ENCODE peak calls at places on chromosomes 6 and 20, in nine cellular contexts. L, D, U, Y, G, C, V, E and I are unnamed samples.

GRCh38 chr20:36796117-36796516 is 22.6 kb upstream of the DSN1 start:
- DNase-seq in L (no peak), D (no peak), U (no peak), Y (no peak), G (no peak), C (no peak), V (no peak), E (no peak), I (no peak)

GRCh38 chr6:12028194-12028593 is 16.1 kb downstream of the HIVEP1 start:
- DNase-seq in L (no peak), D (no peak), U (no peak), Y (no peak), G (no peak), C (no peak), V (no peak), E (no peak), I (no peak)

GRCh38 chr6:31898200-31899011 is 908 bp upstream of the EHMT2 start:
- DNase-seq in L (no peak), D (peak), U (peak), Y (peak), G (no peak), C (no peak), V (no peak), E (peak), I (peak)

GRCh38 chr6:140980265-140980887 is 1152.3 kb upstream of the GJE1 start:
- DNase-seq in L (no peak), D (peak), U (no peak), Y (peak), G (no peak), C (no peak), V (no peak), E (peak), I (no peak)

GRCh38 chr6:155188707-155189496 is 74.9 kb upstream of the CLDN20 start:
- DNase-seq in L (peak), D (peak), U (no peak), Y (peak), G (no peak), C (no peak), V (no peak), E (peak), I (no peak)

GRCh38 chr6:163008626-163009025 is 280.9 kb downstream of the PACRG start:
- DNase-seq in L (no peak), D (no peak), U (no peak), Y (no peak), G (no peak), C (no peak), V (no peak), E (no peak), I (no peak)

GRCh38 chr6:160088069-160088773 is 33.4 kb upstream of the SLC22A1 start:
- DNase-seq in L (peak), D (peak), U (peak), Y (peak), G (peak), C (peak), V (peak), E (peak), I (no peak)

GRCh38 chr6:168362276-168362990 is 42.9 kb upstream of the DACT2 start:
- DNase-seq in L (no peak), D (no peak), U (no peak), Y (no peak), G (no peak), C (no peak), V (no peak), E (no peak), I (no peak)

GRCh38 chr6:20404641-20405032 is 3.0 kb downstream of the E2F3 start:
- DNase-seq in L (peak), D (peak), U (peak), Y (peak), G (no peak), C (peak), V (no peak), E (peak), I (peak)

GRCh38 chr6:43645613-43645964 is 753 bp downstream of the RSPH9 start:
- DNase-seq in L (no peak), D (no peak), U (no peak), Y (no peak), G (no peak), C (no peak), V (no peak), E (no peak), I (no peak)

GRCh38 chr6:2542858-2543218 is 207.9 kb downstream of the MYLK4 start:
- DNase-seq in L (peak), D (peak), U (no peak), Y (peak), G (no peak), C (no peak), V (no peak), E (peak), I (peak)

GRCh38 chr6:40900791-40901190 is 138.2 kb downstream of the UNC5CL start:
- DNase-seq in L (no peak), D (no peak), U (peak), Y (no peak), G (no peak), C (no peak), V (no peak), E (no peak), I (no peak)

GRCh38 chr6:84260926-84261325 is 33.5 kb upstream of the CEP162 start:
- DNase-seq in L (no peak), D (no peak), U (no peak), Y (no peak), G (no peak), C (no peak), V (no peak), E (peak), I (no peak)

GRCh38 chr6:151430886-151431285 is 21.0 kb downstream of the RMND1 start:
- DNase-seq in L (no peak), D (no peak), U (no peak), Y (no peak), G (no peak), C (no peak), V (no peak), E (no peak), I (no peak)

GRCh38 chr6:12548526-12548925 is 168.0 kb upstream of the PHACTR1 start:
- DNase-seq in L (peak), D (peak), U (no peak), Y (peak), G (no peak), C (no peak), V (no peak), E (no peak), I (no peak)

GRCh38 chr6:135233676-135234491 is 52.8 kb downstream of the MYB start:
- DNase-seq in L (no peak), D (no peak), U (no peak), Y (no peak), G (no peak), C (no peak), V (no peak), E (no peak), I (peak)
- H3K4me3 ChIP-seq in L (no peak), D (no peak), U (no peak), Y (no peak), G (no peak), C (no peak), V (no peak), E (no peak), I (no peak)

GRCh38 chr20:20366551-20366895 is 1.4 kb upstream of the INSM1 start:
- DNase-seq in L (no peak), D (no peak), U (no peak), Y (no peak), G (no peak), C (no peak), V (no peak), E (no peak), I (no peak)

GRCh38 chr20:20365593-20365992 is 2.3 kb upstream of the INSM1 start:
- DNase-seq in L (no peak), D (no peak), U (no peak), Y (no peak), G (no peak), C (no peak), V (no peak), E (no peak), I (no peak)

GRCh38 chr20:20363449-20364015 is 4.4 kb upstream of the INSM1 start:
- DNase-seq in L (no peak), D (no peak), U (no peak), Y (no peak), G (no peak), C (no peak), V (no peak), E (no peak), I (no peak)

GRCh38 chr20:20364016-20364746 is 3.7 kb upstream of the INSM1 start:
- DNase-seq in L (no peak), D (no peak), U (no peak), Y (no peak), G (no peak), C (no peak), V (no peak), E (no peak), I (no peak)

DNA sequence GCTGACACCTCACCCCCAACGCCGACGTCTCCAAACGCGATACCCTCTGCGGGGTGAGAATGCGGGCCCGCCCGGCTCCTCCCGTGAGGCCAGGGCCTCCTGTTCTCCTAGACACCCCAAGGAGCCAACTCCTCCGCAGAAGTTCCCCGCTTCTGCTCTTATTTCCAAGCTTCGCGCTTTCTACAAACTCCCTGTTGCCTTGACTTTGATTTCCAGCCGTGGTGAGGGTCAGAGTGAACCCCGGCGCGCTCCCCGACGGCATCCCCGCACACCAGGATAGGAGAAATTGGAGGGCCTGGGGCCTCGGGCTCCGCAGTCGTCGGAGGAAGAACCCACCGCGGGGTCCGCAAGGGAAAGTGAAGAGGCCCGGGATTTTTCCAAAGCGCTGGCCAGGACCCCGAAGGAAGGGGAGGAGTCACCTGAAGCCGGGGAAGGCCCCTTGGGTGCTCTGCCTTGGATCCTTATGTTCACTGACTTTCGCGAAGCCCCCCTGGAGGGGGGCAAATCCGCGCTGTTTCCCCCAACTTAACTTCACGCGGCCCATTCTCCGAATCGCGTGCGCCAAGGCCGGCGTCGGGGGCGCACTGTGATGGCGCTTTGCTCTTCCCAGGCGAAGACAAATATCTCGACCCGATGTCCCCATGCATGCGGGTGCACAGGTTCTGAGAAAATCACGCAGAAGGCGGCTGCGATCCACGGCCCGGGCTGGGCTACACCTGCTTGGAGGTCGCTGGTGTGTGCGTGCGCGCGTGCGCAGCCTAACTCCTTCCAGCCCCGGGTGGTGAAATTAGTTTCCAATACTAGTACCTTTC is 3.0 kb upstream of the INSM1 start:
- DNase-seq in L (no peak), D (no peak), U (no peak), Y (no peak), G (no peak), C (no peak), V (no peak), E (no peak), I (no peak)
- H3K4me3 ChIP-seq in L (no peak), D (no peak), U (no peak), Y (no peak), G (peak), C (no peak), V (no peak), E (no peak), I (no peak)

GRCh38 chr6:105648276-105648675 is 245.4 kb upstream of the PREP start:
- DNase-seq in L (no peak), D (no peak), U (no peak), Y (no peak), G (no peak), C (no peak), V (no peak), E (no peak), I (peak)
- H3K4me3 ChIP-seq in L (no peak), D (no peak), U (no peak), Y (no peak), G (no peak), C (no peak), V (no peak), E (no peak), I (no peak)

DNA sequence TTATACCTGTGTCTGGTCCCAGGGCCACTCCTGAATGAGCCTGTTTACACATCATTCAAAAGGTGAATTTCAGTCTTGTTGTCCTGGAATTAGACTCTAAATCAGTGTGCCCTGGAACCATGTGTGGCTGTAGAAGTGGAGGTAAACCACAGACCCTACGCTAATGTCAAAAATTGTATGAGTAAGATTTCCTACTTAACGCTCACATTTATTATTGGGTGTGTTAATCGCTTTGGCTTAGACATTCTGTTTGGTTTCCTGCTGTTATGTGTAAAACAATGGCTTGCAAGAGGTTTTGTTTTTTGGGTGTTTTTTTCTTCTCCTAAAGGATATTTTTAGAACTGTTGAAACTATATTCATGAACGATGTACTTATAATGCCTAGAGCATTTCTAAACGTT is 19.3 kb downstream of the PLCB1 start:
- DNase-seq in L (no peak), D (peak), U (no peak), Y (no peak), G (no peak), C (no peak), V (no peak), E (peak), I (no peak)
- H3K4me3 ChIP-seq in L (no peak), D (no peak), U (no peak), Y (no peak), G (no peak), C (no peak), V (no peak), E (no peak), I (no peak)

GRCh38 chr6:28794175-28795002 is 129.4 kb downstream of the TRIM27 start:
- DNase-seq in L (no peak), D (peak), U (no peak), Y (peak), G (no peak), C (no peak), V (no peak), E (peak), I (peak)
- H3K4me3 ChIP-seq in L (peak), D (peak), U (no peak), Y (peak), G (peak), C (peak), V (no peak), E (peak), I (peak)

GRCh38 chr20:4853004-4853403 is 131.3 kb downstream of the PRND start:
- DNase-seq in L (no peak), D (no peak), U (no peak), Y (no peak), G (no peak), C (no peak), V (no peak), E (no peak), I (no peak)

GRCh38 chr20:4855555-4855954 is 133.8 kb downstream of the PRND start:
- DNase-seq in L (no peak), D (no peak), U (no peak), Y (no peak), G (no peak), C (no peak), V (peak), E (no peak), I (no peak)

GRCh38 chr20:4855097-4855496 is 133.4 kb downstream of the PRND start:
- DNase-seq in L (no peak), D (no peak), U (no peak), Y (no peak), G (no peak), C (no peak), V (no peak), E (no peak), I (no peak)

GRCh38 chr20:4853787-4854295 is 132.1 kb downstream of the PRND start:
- DNase-seq in L (no peak), D (no peak), U (no peak), Y (no peak), G (no peak), C (no peak), V (no peak), E (no peak), I (no peak)

GRCh38 chr20:4854502-4854901 is 132.8 kb downstream of the PRND start:
- DNase-seq in L (no peak), D (no peak), U (no peak), Y (no peak), G (no peak), C (no peak), V (no peak), E (no peak), I (no peak)
- H3K4me3 ChIP-seq in L (no peak), D (no peak), U (no peak), Y (no peak), G (no peak), C (no peak), V (no peak), E (no peak), I (no peak)

DNA sequence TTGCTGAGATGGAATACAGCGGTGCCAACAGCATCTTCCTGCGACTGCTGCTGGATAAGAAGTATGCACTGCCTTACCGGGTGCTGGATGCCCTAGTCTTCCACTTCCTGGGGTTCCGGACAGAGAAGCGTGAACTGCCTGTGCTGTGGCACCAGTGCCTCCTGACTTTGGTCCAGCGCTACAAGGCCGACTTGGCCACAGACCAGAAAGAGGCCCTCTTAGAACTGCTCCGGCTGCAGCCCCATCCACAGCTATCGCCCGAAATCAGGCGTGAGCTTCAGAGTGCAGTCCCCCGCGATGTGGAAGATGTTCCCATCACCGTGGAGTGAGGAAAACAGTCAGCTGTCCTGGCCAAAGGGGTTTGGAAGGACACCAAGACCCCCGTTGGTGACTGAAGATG is 9.2 kb downstream of the CCND3 start:
- DNase-seq in L (no peak), D (no peak), U (no peak), Y (no peak), G (no peak), C (no peak), V (no peak), E (no peak), I (no peak)
- H3K4me3 ChIP-seq in L (no peak), D (no peak), U (no peak), Y (no peak), G (no peak), C (no peak), V (no peak), E (no peak), I (no peak)

GRCh38 chr6:138805431-138805830 is 9.5 kb downstream of the ECT2L start:
- DNase-seq in L (peak), D (peak), U (no peak), Y (peak), G (no peak), C (no peak), V (no peak), E (peak), I (no peak)
- H3K4me3 ChIP-seq in L (no peak), D (no peak), U (no peak), Y (no peak), G (no peak), C (no peak), V (no peak), E (no peak), I (no peak)

GRCh38 chr20:41407617-41408016 is 41.0 kb upstream of the EMILIN3 start:
- DNase-seq in L (no peak), D (no peak), U (no peak), Y (no peak), G (no peak), C (no peak), V (no peak), E (no peak), I (no peak)
- H3K4me3 ChIP-seq in L (no peak), D (no peak), U (no peak), Y (no peak), G (no peak), C (no peak), V (no peak), E (no peak), I (no peak)

DNA sequence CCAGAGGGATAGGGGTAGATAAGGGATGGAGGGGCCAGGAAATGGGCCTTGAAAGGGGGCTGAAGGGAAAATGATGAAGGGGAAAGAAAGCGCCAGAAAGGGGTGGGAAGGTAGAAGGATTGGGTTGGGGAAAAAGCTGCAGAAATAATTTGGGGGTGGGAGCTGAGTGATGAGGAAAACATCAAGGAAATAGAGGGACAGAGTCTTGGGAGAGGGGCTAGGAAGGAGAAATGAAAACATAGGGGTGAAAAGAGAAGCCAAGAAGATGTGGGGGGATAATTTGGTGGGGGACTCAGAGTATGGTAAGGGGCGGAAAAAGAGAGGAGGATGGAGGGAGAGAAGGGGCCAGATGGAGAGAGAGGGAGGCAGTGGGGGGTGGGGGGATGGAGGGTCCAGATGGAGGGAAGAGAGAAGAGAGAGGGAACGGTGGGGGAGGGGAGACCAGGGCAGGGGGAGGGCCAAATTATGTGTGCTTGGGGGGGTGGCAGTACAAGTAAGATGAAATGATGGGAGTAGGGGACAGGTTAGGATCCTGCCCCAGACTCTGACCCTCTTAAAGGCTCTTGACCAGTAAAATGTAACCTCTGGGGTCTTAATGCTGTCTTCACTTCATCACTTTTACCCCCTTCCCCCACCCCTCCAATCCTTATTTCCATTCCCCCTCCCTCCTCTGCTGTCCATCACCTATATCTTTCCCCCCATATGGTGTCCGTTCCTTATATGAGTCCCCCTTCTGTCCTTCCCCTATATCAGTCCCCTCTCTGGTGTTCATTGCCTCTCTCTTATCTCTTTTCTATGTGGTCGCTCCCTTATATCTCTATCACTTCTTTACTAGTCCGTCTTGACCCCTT is 853 bp downstream of the SYNGAP1 start:
- DNase-seq in L (no peak), D (no peak), U (no peak), Y (no peak), G (no peak), C (no peak), V (no peak), E (no peak), I (no peak)
- H3K4me3 ChIP-seq in L (peak), D (peak), U (peak), Y (peak), G (peak), C (peak), V (no peak), E (peak), I (no peak)